ENCODE peak calls at places on chromosome 16, in nine cellular contexts. D is activated T-cell treated with anti-CD3 and anti-CD28 coated beads, Interleukin-2, amount 50 U/mL, for 4 hours; I is HepG2; Y is sciatic nerve; L is CD4-positive, alpha-beta T cell; V is stimulated activated naive B cell treated with anti-CD40 and anti-IgM and Interleukin-4, amounts not matched to agents 10 μg/mL and 1 μg/mL and 100 μg/mL, for 72 hours; G is SK-N-SH treated with all-trans-retinoic acid at 6 μM for 48 hours; O is left lung; H is gastroesophageal sphincter. A is an unnamed sample.

GRCh38 chr16:56742030-56742984 is 12.4 kb downstream of the NUP93 start:
- ATAC-seq in D (no peak), I (no peak), Y (no peak), L (no peak), V (no peak), G (peak; percentile 93), O (peak; percentile 81), H (peak; percentile 57), A (peak; percentile 94)

GRCh38 chr16:16020291-16020690 is 70.9 kb downstream of the ABCC1 start:
- ATAC-seq in D (no peak), I (no peak), Y (no peak), L (no peak), V (no peak), G (no peak), O (no peak), H (no peak), A (no peak)

GRCh38 chr16:19809693-19810092 is 75.0 kb downstream of the GPRC5B start:
- ATAC-seq in D (no peak), I (no peak), Y (no peak), L (no peak), V (no peak), G (no peak), O (no peak), H (no peak), A (no peak)

GRCh38 chr16:57628782-57629181 is 352 bp downstream of the ADGRG1 start:
- ATAC-seq in D (no peak), I (no peak), Y (no peak), L (no peak), V (no peak), G (no peak), O (no peak), H (no peak), A (no peak)

GRCh38 chr16:660132-660458 is 7.8 kb upstream of the RHOT2 start:
- ATAC-seq in D (peak; percentile 6), I (no peak), Y (no peak), L (no peak), V (no peak), G (peak; percentile 3), O (no peak), H (no peak), A (no peak)

GRCh38 chr16:19418200-19418599 is 517 bp downstream of the TMC5 start:
- ATAC-seq in D (no peak), I (no peak), Y (no peak), L (no peak), V (no peak), G (no peak), O (no peak), H (no peak), A (no peak)

GRCh38 chr16:27687605-27688004 is 137.7 kb downstream of the KATNIP start:
- ATAC-seq in D (no peak), I (no peak), Y (no peak), L (no peak), V (no peak), G (no peak), O (no peak), H (no peak), A (no peak)

GRCh38 chr16:10543231-10543630 is 37.2 kb downstream of the EMP2 start:
- ATAC-seq in D (no peak), I (no peak), Y (no peak), L (no peak), V (no peak), G (no peak), O (no peak), H (no peak), A (no peak)

GRCh38 chr16:81526935-81527334 is 82.3 kb downstream of the CMIP start:
- ATAC-seq in D (no peak), I (no peak), Y (peak; percentile 83), L (no peak), V (no peak), G (no peak), O (peak; percentile 23), H (peak; percentile 31), A (peak; percentile 52)

GRCh38 chr16:24737391-24737871 is 8.0 kb downstream of the TNRC6A start:
- ATAC-seq in D (no peak), I (peak; percentile 83), Y (peak; percentile 57), L (no peak), V (no peak), G (peak; percentile 86), O (peak; percentile 66), H (peak; percentile 53), A (no peak)

GRCh38 chr16:25143898-25144297 is 32.4 kb downstream of the LCMT1 start:
- ATAC-seq in D (no peak), I (peak; percentile 77), Y (no peak), L (no peak), V (no peak), G (no peak), O (no peak), H (no peak), A (no peak)

GRCh38 chr16:14473488-14473887 is 156.6 kb downstream of the PARN start:
- ATAC-seq in D (no peak), I (peak; percentile 86), Y (no peak), L (no peak), V (no peak), G (no peak), O (no peak), H (no peak), A (no peak)

GRCh38 chr16:68910051-68910450 is 66.7 kb downstream of the TANGO6 start:
- ATAC-seq in D (no peak), I (no peak), Y (no peak), L (no peak), V (no peak), G (no peak), O (no peak), H (no peak), A (no peak)

GRCh38 chr16:56611281-56611833 is 3.0 kb downstream of the MT2A start:
- ATAC-seq in D (no peak), I (no peak), Y (peak; percentile 13), L (no peak), V (no peak), G (no peak), O (no peak), H (peak; percentile 6), A (no peak)

GRCh38 chr16:86214326-86215232 is 295.7 kb upstream of the FOXF1 start:
- ATAC-seq in D (no peak), I (no peak), Y (peak; percentile 49), L (no peak), V (no peak), G (no peak), O (peak; percentile 27), H (peak; percentile 34), A (peak; percentile 42)

GRCh38 chr16:50296807-50297206 is 30.5 kb downstream of the ADCY7 start:
- ATAC-seq in D (no peak), I (no peak), Y (no peak), L (no peak), V (no peak), G (no peak), O (no peak), H (no peak), A (no peak)

GRCh38 chr16:23842137-23842600 is 6.4 kb downstream of the PRKCB start:
- ATAC-seq in D (peak; percentile 94), I (no peak), Y (no peak), L (no peak), V (peak; percentile 81), G (no peak), O (no peak), H (no peak), A (no peak)

GRCh38 chr16:83473926-83474660 is 333.7 kb upstream of the HSBP1 start:
- ATAC-seq in D (no peak), I (no peak), Y (no peak), L (no peak), V (no peak), G (no peak), O (no peak), H (no peak), A (no peak)

GRCh38 chr16:84841787-84842300 is 22.1 kb downstream of the CRISPLD2 start:
- ATAC-seq in D (no peak), I (no peak), Y (peak; percentile 0), L (no peak), V (no peak), G (no peak), O (peak; percentile 89), H (no peak), A (peak; percentile 79)

GRCh38 chr16:25084797-25085196 is 26.7 kb upstream of the LCMT1 start:
- ATAC-seq in D (no peak), I (no peak), Y (no peak), L (no peak), V (no peak), G (no peak), O (no peak), H (no peak), A (no peak)

GRCh38 chr16:7449306-7449705 is 116.7 kb downstream of the RBFOX1 start:
- ATAC-seq in D (no peak), I (no peak), Y (no peak), L (no peak), V (no peak), G (no peak), O (no peak), H (no peak), A (no peak)

A was measured in esophagus mucosa.